ENCODE peak calls at places on chromosomes 4 and X, in seven cellular contexts. Y, M, V, R, Q, H and J are unnamed samples.

GRCh38 chr4:11614426-11614825 is 185.7 kb upstream of the HS3ST1 start:
- DNase-seq in Y (no peak), M (no peak), H (no peak), R (peak), Q (no peak), V (no peak), J (no peak)

GRCh38 chrX:76428243-76429130 is 977 bp downstream of the MAGEE1 start:
- DNase-seq in R (no peak), H (no peak), M (no peak), V (no peak), Q (no peak), Y (no peak), J (no peak)

GRCh38 chrX:110180176-110180927 is 137.5 kb downstream of the AMMECR1 start:
- DNase-seq in M (no peak), V (peak), R (peak), H (no peak), Y (no peak), Q (no peak), J (no peak)

GRCh38 chr4:116870667-116871066 is 214.7 kb downstream of the TRAM1L1 start:
- DNase-seq in Y (no peak), M (no peak), H (no peak), R (no peak), Q (no peak), V (no peak), J (no peak)

GRCh38 chr4:130985371-130985770 is 1889.4 kb downstream of the C4orf33 start:
- DNase-seq in R (no peak), V (no peak), Y (no peak), H (no peak), M (no peak), Q (no peak), J (no peak)

GRCh38 chr4:165580379-165580905 is 201.6 kb downstream of the CPE start:
- DNase-seq in M (no peak), R (peak), Q (no peak), Y (no peak), V (peak), H (no peak), J (no peak)

GRCh38 chrX:135389717-135390116 is 32.0 kb upstream of the SMIM10L2A start:
- DNase-seq in R (peak), M (no peak), Q (no peak), Y (no peak), H (no peak), V (no peak), J (no peak)

GRCh38 chrX:140917354-140918115 is 84.9 kb upstream of the SPANXB1 start:
- DNase-seq in Y (no peak), Q (no peak), V (no peak), H (no peak), R (no peak), M (no peak), J (no peak)

GRCh38 chrX:386239-386767 is 404 bp downstream of the PPP2R3B start:
- DNase-seq in H (no peak), V (no peak), Q (peak), R (no peak), Y (no peak), M (peak), J (no peak)

GRCh38 chrX:49844622-49845021 is 15.5 kb downstream of the PAGE4 start:
- DNase-seq in Y (no peak), V (no peak), M (no peak), Q (no peak), H (peak), R (no peak), J (no peak)

GRCh38 chr4:89298160-89298559 is 9.4 kb downstream of the GPRIN3 start:
- DNase-seq in H (no peak), R (no peak), M (no peak), V (no peak), Q (no peak), Y (no peak), J (no peak)

GRCh38 chrX:13223868-13224555 is 95.8 kb downstream of the ATXN3L start:
- DNase-seq in Y (no peak), R (peak), Q (no peak), V (peak), H (peak), M (no peak), J (no peak)

GRCh38 chr4:8383451-8384160 is 56.9 kb downstream of the ACOX3 start:
- DNase-seq in H (no peak), M (no peak), V (no peak), Q (no peak), Y (no peak), R (no peak), J (no peak)

GRCh38 chr4:150297861-150298474 is 219.7 kb downstream of the DCLK2 start:
- DNase-seq in Q (peak), H (peak), V (no peak), R (peak), Y (no peak), M (no peak), J (no peak)

GRCh38 chr4:53852343-53852742 is 212.1 kb downstream of the CHIC2 start:
- DNase-seq in H (no peak), M (no peak), Y (no peak), R (no peak), V (peak), Q (no peak), J (no peak)

GRCh38 chr4:152036626-152037025 is 275.8 kb upstream of the GATB start:
- DNase-seq in Y (no peak), Q (no peak), M (no peak), H (no peak), R (peak), V (no peak), J (no peak)

GRCh38 chr4:187017156-187017555 is 293.5 kb upstream of the FAT1 start:
- DNase-seq in R (no peak), Y (no peak), H (peak), Q (no peak), M (no peak), V (no peak), J (no peak)

GRCh38 chr4:83083925-83084475 is 30.5 kb downstream of the PLAC8 start:
- DNase-seq in M (no peak), V (no peak), Q (peak), Y (no peak), R (no peak), H (no peak), J (no peak)

GRCh38 chr4:130336585-130337217 is 1240.7 kb downstream of the C4orf33 start:
- DNase-seq in R (peak), H (peak), Q (peak), M (no peak), Y (no peak), V (no peak), J (no peak)

GRCh38 chr4:183241771-183242170 is 78.3 kb downstream of the CLDN22 start:
- DNase-seq in M (no peak), Y (no peak), H (no peak), V (no peak), Q (no peak), R (no peak), J (no peak)

GRCh38 chr4:1991596-1992434 is 17.0 kb downstream of the NELFA start:
- DNase-seq in M (no peak), V (no peak), R (no peak), H (no peak), Q (no peak), Y (no peak), J (peak)